ENCODE peak calls at places on chromosomes 11 and 22, in eight cellular contexts. D, X, G, C, Y, P, I and R are unnamed samples.

GRCh38 chr11:64742940-64743590 is 877 bp downstream of the RASGRP2 start:
- DNase-seq in P (peak), Y (peak), C (peak), G (peak), I (peak), X (peak), D (peak), R (no peak)

GRCh38 chr22:46116491-46116958 is 33.8 kb upstream of the PPARA start:
- DNase-seq in C (peak), I (peak), P (peak), D (peak), X (peak), Y (peak), G (peak), R (no peak)

GRCh38 chr22:29146101-29146560 is 59.6 kb upstream of the EMID1 start:
- DNase-seq in C (no peak), I (no peak), P (no peak), Y (no peak), G (no peak), X (no peak), D (no peak), R (no peak)

GRCh38 chr11:12009617-12010321 is 1.3 kb upstream of the DKK3 start:
- DNase-seq in Y (no peak), P (no peak), I (no peak), G (no peak), D (no peak), C (no peak), X (no peak), R (no peak)

GRCh38 chr11:9047986-9048522 is 43.3 kb downstream of the SCUBE2 start:
- DNase-seq in I (no peak), P (peak), Y (no peak), D (peak), G (no peak), C (no peak), X (no peak), R (peak)

GRCh38 chr22:44541671-44542319 is 43.8 kb upstream of the RTL6 start:
- DNase-seq in Y (no peak), D (no peak), I (no peak), C (no peak), G (no peak), X (no peak), P (no peak), R (no peak)

GRCh38 chr22:19524170-19525115 is at the start of gene CLDN5:
- DNase-seq in P (peak), C (no peak), G (no peak), Y (peak), I (no peak), D (peak), X (peak), R (no peak)

GRCh38 chr11:74871037-74871436 is 77.9 kb downstream of the XRRA1 start:
- DNase-seq in X (no peak), P (no peak), I (no peak), G (no peak), Y (no peak), C (no peak), D (peak), R (no peak)

GRCh38 chr11:101049123-101049522 is 80.5 kb downstream of the PGR start:
- DNase-seq in D (no peak), I (no peak), C (no peak), X (no peak), Y (no peak), G (no peak), P (no peak), R (no peak)

GRCh38 chr11:6497069-6497839 is at the start of gene DNHD1:
- DNase-seq in X (no peak), P (no peak), D (no peak), Y (no peak), C (no peak), G (no peak), I (no peak), R (no peak)

GRCh38 chr11:110251837-110252236 is 44.6 kb downstream of the RDX start:
- DNase-seq in I (no peak), P (peak), Y (peak), G (no peak), C (peak), X (no peak), D (peak), R (no peak)

GRCh38 chr22:38327805-38328204 is 10.6 kb upstream of the CSNK1E start:
- DNase-seq in P (peak), I (no peak), D (peak), C (no peak), G (no peak), Y (peak), X (no peak), R (no peak)

GRCh38 chr11:7657306-7658025 is 15.8 kb downstream of the CYB5R2 start:
- DNase-seq in I (peak), X (no peak), Y (peak), P (peak), D (peak), G (peak), C (peak), R (no peak)

GRCh38 chr22:23856721-23857605 is 712 bp upstream of the SLC2A11 start:
- DNase-seq in G (peak), P (no peak), X (no peak), C (peak), I (no peak), D (peak), Y (peak), R (peak)

GRCh38 chr22:35192121-35192918 is 65.0 kb upstream of the HMGXB4 start:
- DNase-seq in P (no peak), Y (no peak), D (no peak), C (no peak), G (no peak), I (no peak), X (no peak), R (no peak)

GRCh38 chr11:93757924-93758865 is 16.7 kb downstream of the C11orf54 start:
- DNase-seq in C (no peak), I (no peak), G (no peak), P (no peak), X (no peak), Y (no peak), D (no peak), R (no peak)

GRCh38 chr11:1397146-1397861 is 7.6 kb downstream of the BRSK2 start:
- DNase-seq in C (no peak), D (no peak), Y (no peak), I (no peak), G (no peak), P (no peak), X (no peak), R (no peak)

DNA sequence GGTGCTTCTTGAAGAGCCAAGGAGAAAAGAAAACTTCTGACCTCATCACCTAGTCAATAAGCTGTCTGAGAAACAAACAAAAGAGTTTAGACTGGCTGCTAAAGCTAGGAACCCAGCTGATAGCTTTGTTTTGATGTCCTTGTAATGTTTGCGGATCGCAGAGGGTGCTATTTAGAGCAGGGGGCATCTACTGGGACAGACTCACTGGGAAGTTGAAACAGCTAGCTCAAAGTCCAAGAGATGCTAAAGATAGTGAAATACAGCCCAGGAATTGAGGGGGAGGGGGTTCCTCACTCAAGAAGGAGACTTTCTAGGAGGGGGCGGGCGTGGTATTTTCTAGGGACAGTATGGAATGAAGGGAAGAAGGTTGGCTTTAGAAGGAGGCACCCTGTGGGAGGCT is 18.9 kb downstream of the ZBTB16 start:
- DNase-seq in X (no peak), I (no peak), P (no peak), Y (no peak), D (no peak), G (no peak), C (no peak), R (no peak)
- H3K4me3 ChIP-seq in X (peak), I (no peak), P (no peak), Y (no peak), D (no peak), G (no peak), C (no peak), R (no peak)

GRCh38 chr11:108726077-108726800 is 61.4 kb downstream of the DDX10 start:
- DNase-seq in I (no peak), Y (no peak), D (no peak), G (no peak), C (no peak), X (no peak), P (no peak), R (no peak)
- H3K4me3 ChIP-seq in I (no peak), Y (no peak), D (no peak), G (no peak), C (no peak), X (no peak), P (no peak), R (no peak)

DNA sequence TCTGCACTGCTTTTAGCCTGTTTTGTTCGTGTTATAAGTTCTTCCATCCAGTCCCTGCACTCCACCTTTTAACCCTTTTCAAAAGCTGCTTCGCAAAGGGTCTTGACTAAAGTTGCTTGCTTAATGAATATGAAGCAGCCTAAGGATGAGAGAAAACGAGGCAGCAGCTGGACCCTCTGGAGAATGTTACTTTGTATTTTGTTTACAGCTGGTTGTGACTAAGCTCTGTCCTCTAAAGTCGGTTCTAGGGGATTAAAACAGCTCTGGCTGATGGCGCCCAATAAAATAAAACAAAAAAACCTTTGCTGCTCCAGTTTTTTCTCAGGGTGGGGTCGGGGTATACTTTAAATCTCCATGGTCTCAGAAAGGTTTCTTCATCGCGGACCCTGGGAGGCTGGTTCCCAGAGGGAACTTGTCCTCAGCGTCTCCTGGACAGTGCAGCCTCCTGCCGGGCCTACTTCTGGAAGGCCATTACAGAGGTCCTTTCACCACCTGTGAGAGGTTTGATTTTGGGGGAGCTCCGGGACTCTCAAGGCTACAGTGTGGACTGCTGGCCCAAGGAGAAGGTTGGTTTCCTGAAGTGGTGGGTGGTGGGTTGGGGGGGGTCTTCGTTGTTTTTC is 836 bp upstream of the RBM4 start:
- DNase-seq in D (no peak), Y (no peak), I (no peak), X (no peak), C (no peak), G (no peak), P (no peak), R (no peak)
- H3K4me3 ChIP-seq in D (peak), Y (peak), I (peak), X (peak), C (no peak), G (peak), P (peak), R (peak)

DNA sequence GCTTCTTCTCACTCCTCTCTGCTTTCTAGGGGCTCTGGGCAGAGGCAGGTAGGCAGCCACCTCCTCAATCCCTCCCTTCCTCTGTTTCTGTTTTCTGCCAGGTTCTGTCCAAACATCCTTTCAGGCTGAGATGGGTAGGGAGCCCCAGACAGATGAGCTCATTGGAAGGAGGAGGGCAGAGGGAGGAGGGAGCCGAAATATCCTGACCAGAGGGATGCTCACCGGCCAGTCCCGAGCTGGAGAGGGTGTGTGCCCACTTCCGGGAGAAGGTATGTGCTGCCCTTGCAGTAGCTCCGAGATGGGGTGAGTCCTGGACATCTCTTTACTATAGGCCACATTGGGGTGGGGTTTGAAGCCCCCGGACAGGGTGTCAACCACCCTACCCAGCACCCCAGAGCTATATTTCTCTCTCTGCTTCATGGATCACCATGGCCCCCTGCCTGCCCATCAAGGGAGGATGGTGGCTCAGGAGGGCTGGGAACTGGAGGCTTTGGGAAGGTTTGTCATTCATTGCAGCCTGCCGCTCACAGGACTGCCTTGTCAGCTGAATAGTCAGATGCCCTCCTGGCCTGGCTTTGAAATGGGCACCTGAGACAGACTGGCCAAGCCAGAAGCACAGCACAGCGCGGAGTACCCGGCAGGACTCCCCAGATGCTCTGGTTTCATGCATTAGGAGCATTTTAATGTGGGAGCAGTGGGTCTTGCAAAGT is 4.7 kb upstream of the SCN4B start:
- DNase-seq in C (no peak), D (no peak), P (no peak), Y (no peak), G (no peak), X (no peak), I (no peak), R (no peak)
- H3K4me3 ChIP-seq in C (no peak), D (no peak), P (no peak), Y (no peak), G (no peak), X (peak), I (no peak), R (no peak)